ENCODE peak calls at places on chromosomes 4 and X, in four cellular contexts. T is AG04450, E is pancreas, O is breast epithelium. J is an unnamed sample.
A peak's percentile ranks its signal among the peaks of the same experiment; 100 is the strongest.

GRCh38 chrX:124501566-124501965 is 155.2 kb downstream of the SH2D1A start:
- DNase-seq in T (no peak), E (no peak), O (no peak), J (no peak)

GRCh38 chrX:13506574-13506973 is 62.8 kb upstream of the EGFL6 start:
- DNase-seq in T (peak; percentile 23), E (peak; percentile 45), O (no peak), J (no peak)

GRCh38 chrX:130295519-130296314 is 27.0 kb upstream of the ZNF280C start:
- DNase-seq in T (no peak), E (no peak), O (no peak), J (no peak)

GRCh38 chr4:78566834-78567501 is 15.4 kb downstream of the ANXA3 start:
- DNase-seq in T (no peak), E (no peak), O (no peak), J (no peak)

GRCh38 chr4:3123201-3123671 is 48.8 kb downstream of the HTT start:
- DNase-seq in T (no peak), E (no peak), O (no peak), J (no peak)

GRCh38 chrX:10414872-10415703 is 205.3 kb downstream of the MID1 start:
- DNase-seq in T (no peak), E (no peak), O (no peak), J (no peak)

GRCh38 chr4:182427530-182427929 is 184.3 kb downstream of the TENM3 start:
- DNase-seq in T (peak; percentile 39), E (no peak), O (no peak), J (no peak)

GRCh38 chrX:97332963-97333362 is 449.3 kb downstream of the RPA4 start:
- DNase-seq in T (no peak), E (no peak), O (no peak), J (no peak)

GRCh38 chr4:104677122-104677521 is 182.4 kb upstream of the CXXC4 start:
- DNase-seq in T (no peak), E (no peak), O (no peak), J (no peak)

GRCh38 chrX:121733514-121733913 is 686.1 kb downstream of the GLUD2 start:
- DNase-seq in T (no peak), E (no peak), O (no peak), J (no peak)

GRCh38 chr4:88341227-88342192 is 37.1 kb upstream of the HERC6 start:
- DNase-seq in T (peak; percentile 81), E (no peak), O (no peak), J (no peak)

GRCh38 chr4:123807187-123807586 is 410.6 kb downstream of the SPRY1 start:
- DNase-seq in T (no peak), E (no peak), O (no peak), J (no peak)

GRCh38 chr4:3204021-3204431 is 44.9 kb upstream of the MSANTD1 start:
- DNase-seq in T (no peak), E (no peak), O (no peak), J (no peak)

GRCh38 chr4:177879851-177880250 is 437.6 kb upstream of the AGA start:
- DNase-seq in T (no peak), E (no peak), O (no peak), J (no peak)

GRCh38 chr4:152972821-152973613 is 36.9 kb downstream of the FHDC1 start:
- DNase-seq in T (peak; percentile 65), E (no peak), O (no peak), J (no peak)

GRCh38 chrX:19152762-19153161 is 30.5 kb upstream of the ADGRG2 start:
- DNase-seq in T (no peak), E (no peak), O (no peak), J (no peak)

GRCh38 chr4:1871471-1872021 is 353 bp downstream of the NSD2 start:
- DNase-seq in T (no peak), E (peak; percentile 75), O (no peak), J (no peak)

GRCh38 chr4:18571252-18571885 is 549.8 kb upstream of the LCORL start:
- DNase-seq in T (no peak), E (no peak), O (no peak), J (no peak)

GRCh38 chrX:121254336-121254735 is 206.9 kb downstream of the GLUD2 start:
- DNase-seq in T (no peak), E (no peak), O (no peak), J (no peak)

GRCh38 chrX:112614640-112615039 is 65.1 kb downstream of the LHFPL1 start:
- DNase-seq in T (no peak), E (no peak), O (no peak), J (no peak)

GRCh38 chr4:182828678-182829025 is 88.5 kb downstream of the DCTD start:
- DNase-seq in T (no peak), E (no peak), O (no peak), J (no peak)

GRCh38 chr4:2261110-2261852 is 628 bp downstream of the MXD4 start:
- DNase-seq in T (no peak), E (peak; percentile 73), O (peak; percentile 58), J (no peak)

GRCh38 chr4:95550566-95550965 is 1.8 kb upstream of the UNC5C start:
- DNase-seq in T (no peak), E (no peak), O (no peak), J (no peak)

GRCh38 chrX:68827848-68828562 is 816 bp upstream of the EFNB1 start:
- DNase-seq in T (peak; percentile 61), E (peak; percentile 88), O (peak; percentile 75), J (peak; percentile 10)

GRCh38 chrX:139890991-139891700 is 41.7 kb downstream of the ATP11C start:
- DNase-seq in T (peak; percentile 55), E (no peak), O (no peak), J (no peak)

GRCh38 chr4:97139796-97140195 is 1003.5 kb downstream of the STPG2 start:
- DNase-seq in T (no peak), E (no peak), O (no peak), J (no peak)

GRCh38 chr4:90238141-90238540 is 110.9 kb downstream of the CCSER1 start:
- DNase-seq in T (no peak), E (no peak), O (no peak), J (no peak)

GRCh38 chr4:89837385-89837995 is 529 bp upstream of the SNCA start:
- DNase-seq in T (no peak), E (peak; percentile 23), O (no peak), J (peak; percentile 63)

GRCh38 chr4:121113680-121114079 is 41.3 kb upstream of the NDNF start:
- DNase-seq in T (no peak), E (no peak), O (no peak), J (no peak)

GRCh38 chr4:165208741-165209388 is 1.5 kb downstream of the KLHL2 start:
- DNase-seq in T (no peak), E (no peak), O (no peak), J (no peak)

GRCh38 chrX:137749282-137749681 is 183.4 kb downstream of the ZIC3 start:
- DNase-seq in T (no peak), E (no peak), O (no peak), J (no peak)
- H3K27ac ChIP-seq in T (no peak overlapping the region), E (no peak overlapping the region), O (no peak overlapping the region), J (no peak overlapping the region)

GRCh38 chr4:16730522-16730921 is 167.9 kb downstream of the LDB2 start:
- DNase-seq in T (no peak), E (no peak), O (no peak), J (no peak)

GRCh38 chr4:16732741-16733140 is 165.7 kb downstream of the LDB2 start:
- DNase-seq in T (no peak), E (no peak), O (no peak), J (no peak)

GRCh38 chr4:16729361-16729760 is 169.1 kb downstream of the LDB2 start:
- DNase-seq in T (no peak), E (no peak), O (no peak), J (no peak)

GRCh38 chr4:16733509-16733908 is 164.9 kb downstream of the LDB2 start:
- DNase-seq in T (no peak), E (no peak), O (no peak), J (no peak)

DNA sequence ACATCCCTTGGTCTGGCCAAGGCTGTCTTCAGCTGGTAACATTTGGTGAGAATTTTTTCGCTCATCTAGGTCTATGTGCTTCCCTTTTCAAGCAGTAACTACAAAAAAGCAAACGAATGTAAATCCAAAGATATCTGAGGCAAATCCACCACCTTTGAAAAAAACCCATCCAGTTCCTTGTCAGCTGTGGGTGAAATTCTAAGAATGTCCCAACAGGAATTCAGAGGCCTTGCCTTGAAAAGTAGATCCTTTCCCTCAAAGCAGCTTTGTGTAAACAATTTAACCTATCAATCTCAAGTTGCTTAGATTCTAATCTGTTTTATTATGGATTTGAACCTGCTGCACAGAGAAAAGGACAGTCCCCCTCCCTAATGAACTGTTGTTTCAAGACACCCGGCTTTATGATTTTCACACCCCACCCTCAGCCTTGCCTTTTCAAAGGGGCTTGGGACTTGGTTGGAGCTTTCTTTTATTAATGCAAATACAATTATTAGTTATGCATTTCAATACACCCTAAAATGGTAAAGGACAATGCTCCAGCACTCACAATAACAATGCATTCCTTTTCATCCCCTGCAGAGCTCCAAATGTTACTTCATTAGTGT is 166.6 kb downstream of the LDB2 start:
- DNase-seq in T (no peak), E (no peak), O (no peak), J (no peak)
- H3K27ac ChIP-seq in T (no peak overlapping the region), E (no peak overlapping the region), O (no peak overlapping the region), J (no peak overlapping the region)

GRCh38 chr4:30789219-30789671 is 69.1 kb downstream of the PCDH7 start:
- DNase-seq in T (no peak), E (no peak), O (no peak), J (no peak)

GRCh38 chr4:30792616-30793015 is 72.4 kb downstream of the PCDH7 start:
- DNase-seq in T (no peak), E (no peak), O (no peak), J (no peak)

GRCh38 chr4:30790123-30790522 is 70.0 kb downstream of the PCDH7 start:
- DNase-seq in T (no peak), E (no peak), O (no peak), J (no peak)

GRCh38 chr4:30790998-30791397 is 70.8 kb downstream of the PCDH7 start:
- DNase-seq in T (no peak), E (no peak), O (no peak), J (no peak)
- H3K27ac ChIP-seq in T (no peak overlapping the region), E (no peak overlapping the region), O (no peak overlapping the region), J (no peak overlapping the region)

DNA sequence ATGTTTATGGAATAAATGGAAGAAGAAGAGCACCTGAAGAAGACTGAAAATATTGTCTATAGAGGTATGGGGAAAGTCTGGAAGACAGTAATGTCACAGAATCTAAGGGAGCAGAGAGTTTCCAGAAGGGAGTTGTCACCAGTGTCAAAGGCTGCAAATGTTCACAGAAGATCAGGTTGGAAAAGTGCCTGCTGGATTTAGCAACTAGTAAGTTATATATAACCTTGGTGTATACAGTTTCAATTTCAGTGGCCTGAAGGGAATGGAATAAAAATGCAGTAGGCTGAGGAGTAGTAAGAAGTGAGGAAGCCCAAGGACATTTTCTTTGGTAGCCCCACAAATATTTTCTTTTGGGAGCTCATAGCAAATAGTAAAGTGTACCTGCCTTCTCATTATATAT is 107.2 kb downstream of the SATL1 start:
- DNase-seq in T (no peak), E (no peak), O (no peak), J (no peak)
- H3K27ac ChIP-seq in T (no peak overlapping the region), E (no peak overlapping the region), O (no peak overlapping the region), J (no peak overlapping the region)

J was measured in caudate nucleus.